ENCODE peak calls at places on chromosomes 3 and 15, in seven cellular contexts. G, H, J, U, O, F and A are unnamed samples.

GRCh38 chr15:99345832-99346462 is 94.7 kb downstream of the LRRC28 start:
- DNase-seq in G (no peak), H (no peak), J (no peak), U (no peak), O (no peak), F (no peak), A (no peak)

GRCh38 chr3:172516318-172517214 is 6.7 kb downstream of the TNFSF10 start:
- DNase-seq in G (no peak), H (peak), J (peak), U (no peak), O (no peak), F (no peak), A (no peak)

GRCh38 chr15:57923311-57923710 is 142.2 kb downstream of the ALDH1A2 start:
- DNase-seq in G (no peak), H (no peak), J (no peak), U (no peak), O (no peak), F (no peak), A (no peak)

GRCh38 chr15:40235201-40235890 is 3.5 kb upstream of the PAK6 start:
- DNase-seq in G (no peak), H (no peak), J (no peak), U (no peak), O (no peak), F (no peak), A (no peak)

GRCh38 chr3:37653466-37653865 is 208.2 kb upstream of the CTDSPL start:
- DNase-seq in G (no peak), H (no peak), J (no peak), U (no peak), O (no peak), F (no peak), A (no peak)

GRCh38 chr15:77481670-77482069 is 61.0 kb downstream of the HMG20A start:
- DNase-seq in G (no peak), H (peak), J (no peak), U (no peak), O (no peak), F (no peak), A (no peak)

GRCh38 chr3:187739125-187739560 is 6.1 kb downstream of the BCL6 start:
- DNase-seq in G (no peak), H (no peak), J (peak), U (no peak), O (peak), F (no peak), A (no peak)

GRCh38 chr15:33211409-33211808 is 16.9 kb upstream of the FMN1 start:
- DNase-seq in G (no peak), H (no peak), J (no peak), U (no peak), O (no peak), F (no peak), A (no peak)

GRCh38 chr3:37308247-37308646 is 133.9 kb upstream of the LRRFIP2 start:
- DNase-seq in G (no peak), H (peak), J (no peak), U (no peak), O (no peak), F (no peak), A (no peak)

GRCh38 chr3:169657351-169658124 is 6.0 kb downstream of the MECOM start:
- DNase-seq in G (no peak), H (no peak), J (no peak), U (no peak), O (no peak), F (no peak), A (no peak)